ENCODE peak calls at places on chromosomes 1 and 21, in four cellular contexts. One of them, this sample, is unnamed. For H3K27me3, the result is how much of the 10 kb centered on the place peaks cover.

GRCh38 chr1:16430598-16430997 is 6.6 kb downstream of the SPATA21 start:
- DNase-seq in endodermal cell: peak
- DNase-seq in K562: peak
- DNase-seq in WERI-Rb-1: no peak
- DNase-seq in this sample: no peak

GRCh38 chr21:42425603-42425985 is 21.9 kb downstream of the UBASH3A start:
- DNase-seq in endodermal cell: no peak
- DNase-seq in K562: no peak
- DNase-seq in WERI-Rb-1: no peak
- DNase-seq in this sample: no peak

GRCh38 chr1:244104309-244105060 is 53.4 kb downstream of the ZBTB18 start:
- DNase-seq in endodermal cell: no peak
- DNase-seq in K562: no peak
- DNase-seq in WERI-Rb-1: no peak
- DNase-seq in this sample: no peak

GRCh38 chr1:179990847-179991246 is 36.2 kb downstream of the CEP350 start:
- DNase-seq in endodermal cell: no peak
- DNase-seq in K562: no peak
- DNase-seq in WERI-Rb-1: no peak
- DNase-seq in this sample: no peak

GRCh38 chr21:26027696-26028095 is 142.9 kb downstream of the APP start:
- DNase-seq in endodermal cell: no peak
- DNase-seq in K562: no peak
- DNase-seq in WERI-Rb-1: no peak
- DNase-seq in this sample: no peak

GRCh38 chr1:192878249-192878648 is 69.4 kb downstream of the RGS2 start:
- DNase-seq in endodermal cell: no peak
- DNase-seq in K562: no peak
- DNase-seq in WERI-Rb-1: no peak
- DNase-seq in this sample: no peak

GRCh38 chr1:211606914-211607751 is 28.2 kb upstream of the SLC30A1 start:
- DNase-seq in endodermal cell: no peak
- DNase-seq in K562: peak
- DNase-seq in WERI-Rb-1: no peak
- DNase-seq in this sample: no peak

GRCh38 chr1:214552174-214552608 is 789 bp upstream of the PTPN14 start:
- DNase-seq in endodermal cell: peak
- DNase-seq in K562: no peak
- DNase-seq in WERI-Rb-1: no peak
- DNase-seq in this sample: peak

GRCh38 chr1:28096210-28097099 is 8.0 kb upstream of the EYA3 start:
- DNase-seq in endodermal cell: no peak
- DNase-seq in K562: no peak
- DNase-seq in WERI-Rb-1: no peak
- DNase-seq in this sample: no peak

GRCh38 chr1:7669559-7670208 is 101.4 kb upstream of the VAMP3 start:
- DNase-seq in endodermal cell: peak
- DNase-seq in K562: peak
- DNase-seq in WERI-Rb-1: peak
- DNase-seq in this sample: peak

GRCh38 chr1:4755301-4756183 is 101.1 kb downstream of the AJAP1 start:
- DNase-seq in endodermal cell: peak
- DNase-seq in K562: no peak
- DNase-seq in WERI-Rb-1: peak
- DNase-seq in this sample: no peak

GRCh38 chr1:172431721-172432192 is 11.3 kb downstream of the C1orf105 start:
- DNase-seq in endodermal cell: peak
- DNase-seq in K562: no peak
- DNase-seq in WERI-Rb-1: no peak
- DNase-seq in this sample: no peak

GRCh38 chr1:202130816-202131522 is 8.3 kb downstream of the GPR37L1 start:
- DNase-seq in endodermal cell: no peak
- DNase-seq in K562: no peak
- DNase-seq in WERI-Rb-1: no peak
- DNase-seq in this sample: no peak

GRCh38 chr1:44802306-44803061 is 2.3 kb downstream of the PLK3 start:
- DNase-seq in endodermal cell: peak
- DNase-seq in K562: peak
- DNase-seq in WERI-Rb-1: peak
- DNase-seq in this sample: no peak

GRCh38 chr1:225635649-225636048 is 17.3 kb downstream of the ENAH start:
- DNase-seq in endodermal cell: no peak
- DNase-seq in K562: no peak
- DNase-seq in WERI-Rb-1: no peak
- DNase-seq in this sample: no peak

GRCh38 chr1:85258536-85259117 is 835 bp downstream of the C1orf52 start:
- DNase-seq in endodermal cell: no peak
- DNase-seq in K562: no peak
- DNase-seq in WERI-Rb-1: no peak
- DNase-seq in this sample: no peak

GRCh38 chr1:27138927-27139326 is 16.0 kb downstream of the SLC9A1 start:
- DNase-seq in endodermal cell: no peak
- DNase-seq in K562: no peak
- DNase-seq in WERI-Rb-1: no peak
- DNase-seq in this sample: no peak

GRCh38 chr1:223834660-223835263 is 11.0 kb downstream of the TP53BP2 start:
- DNase-seq in endodermal cell: no peak
- DNase-seq in K562: no peak
- DNase-seq in WERI-Rb-1: no peak
- DNase-seq in this sample: no peak

GRCh38 chr1:170685166-170685565 is 21.2 kb downstream of the PRRX1 start:
- DNase-seq in endodermal cell: no peak
- DNase-seq in K562: no peak
- DNase-seq in WERI-Rb-1: no peak
- DNase-seq in this sample: no peak

GRCh38 chr1:248627971-248628844 is 6.7 kb downstream of the OR2T11 start:
- DNase-seq in endodermal cell: no peak
- DNase-seq in K562: no peak
- DNase-seq in WERI-Rb-1: no peak
- DNase-seq in this sample: no peak

GRCh38 chr1:78003070-78003751 is 1.5 kb upstream of the DNAJB4 start:
- DNase-seq in endodermal cell: no peak
- DNase-seq in K562: peak
- DNase-seq in WERI-Rb-1: no peak
- DNase-seq in this sample: no peak

GRCh38 chr1:239682945-239683344 is 296.6 kb downstream of the CHRM3 start:
- DNase-seq in endodermal cell: no peak
- DNase-seq in K562: no peak
- DNase-seq in WERI-Rb-1: no peak
- DNase-seq in this sample: no peak

GRCh38 chr1:200740291-200741212 is 1.9 kb downstream of the CAMSAP2 start:
- DNase-seq in endodermal cell: no peak
- DNase-seq in K562: no peak
- DNase-seq in WERI-Rb-1: no peak
- DNase-seq in this sample: no peak

GRCh38 chr1:245797592-245798366 is 643.0 kb downstream of the KIF26B start:
- DNase-seq in endodermal cell: peak
- DNase-seq in K562: peak
- DNase-seq in WERI-Rb-1: peak
- DNase-seq in this sample: peak

GRCh38 chr1:155479205-155479604 is 83.4 kb downstream of the ASH1L start:
- DNase-seq in endodermal cell: no peak
- DNase-seq in K562: no peak
- DNase-seq in WERI-Rb-1: no peak
- DNase-seq in this sample: no peak

GRCh38 chr1:2528966-2529750 is 905 bp downstream of the HES5 start:
- DNase-seq in endodermal cell: peak
- DNase-seq in K562: peak
- DNase-seq in WERI-Rb-1: no peak
- DNase-seq in this sample: no peak

GRCh38 chr1:182739545-182739944 is 50.0 kb upstream of the NPL start:
- DNase-seq in endodermal cell: peak
- DNase-seq in K562: peak
- DNase-seq in WERI-Rb-1: no peak
- DNase-seq in this sample: no peak

GRCh38 chr1:155463865-155464264 is 98.7 kb downstream of the ASH1L start:
- DNase-seq in endodermal cell: no peak
- DNase-seq in K562: no peak
- DNase-seq in WERI-Rb-1: no peak
- DNase-seq in this sample: no peak

GRCh38 chr1:244466724-244467123 is 5.7 kb downstream of the CATSPERE start:
- DNase-seq in endodermal cell: no peak
- DNase-seq in K562: no peak
- DNase-seq in WERI-Rb-1: no peak
- DNase-seq in this sample: no peak

GRCh38 chr1:77467741-77468140 is 185.9 kb downstream of the AK5 start:
- DNase-seq in endodermal cell: no peak
- DNase-seq in K562: no peak
- DNase-seq in WERI-Rb-1: no peak
- DNase-seq in this sample: no peak

GRCh38 chr1:11888877-11889208 is 30.1 kb upstream of the NPPB start:
- DNase-seq in endodermal cell: no peak
- DNase-seq in K562: no peak
- DNase-seq in WERI-Rb-1: no peak
- DNase-seq in this sample: no peak

GRCh38 chr1:160167580-160167979 is 16.2 kb downstream of the ATP1A4 start:
- DNase-seq in endodermal cell: no peak
- DNase-seq in K562: no peak
- DNase-seq in WERI-Rb-1: no peak
- DNase-seq in this sample: no peak

GRCh38 chr1:150187560-150187931 is 37.8 kb downstream of the PLEKHO1 start:
- DNase-seq in endodermal cell: no peak
- DNase-seq in K562: no peak
- DNase-seq in WERI-Rb-1: no peak
- DNase-seq in this sample: no peak

GRCh38 chr1:33433509-33434362 is 2.8 kb upstream of the PHC2 start:
- DNase-seq in endodermal cell: no peak
- DNase-seq in K562: no peak
- DNase-seq in WERI-Rb-1: no peak
- DNase-seq in this sample: no peak

GRCh38 chr1:172991674-172992400 is 58.9 kb downstream of the TNFSF18 start:
- DNase-seq in endodermal cell: no peak
- DNase-seq in K562: no peak
- DNase-seq in WERI-Rb-1: no peak
- DNase-seq in this sample: no peak

GRCh38 chr1:201320168-201320842 is 37.0 kb downstream of the PKP1 start:
- DNase-seq in endodermal cell: no peak
- DNase-seq in K562: no peak
- DNase-seq in WERI-Rb-1: no peak
- DNase-seq in this sample: no peak

GRCh38 chr1:84698718-84699117 is 8.5 kb upstream of the SSX2IP start:
- DNase-seq in endodermal cell: no peak
- DNase-seq in K562: peak
- DNase-seq in WERI-Rb-1: no peak
- DNase-seq in this sample: no peak

GRCh38 chr1:48777219-48777895 is 666 bp upstream of the BEND5 start:
- DNase-seq in endodermal cell: peak
- DNase-seq in K562: no peak
- DNase-seq in WERI-Rb-1: peak
- DNase-seq in this sample: no peak
- H3K27me3 ChIP-seq in endodermal cell: under half
- H3K27me3 ChIP-seq in K562: under half
- H3K27me3 ChIP-seq in WERI-Rb-1: under half
- H3K27me3 ChIP-seq in this sample: under half

GRCh38 chr1:206558794-206559660 is 51.7 kb downstream of the RASSF5 start:
- DNase-seq in endodermal cell: no peak
- DNase-seq in K562: no peak
- DNase-seq in WERI-Rb-1: no peak
- DNase-seq in this sample: no peak

GRCh38 chr1:206557636-206558473 is 50.5 kb downstream of the RASSF5 start:
- DNase-seq in endodermal cell: no peak
- DNase-seq in K562: no peak
- DNase-seq in WERI-Rb-1: no peak
- DNase-seq in this sample: no peak

GRCh38 chr1:206556748-206557635 is 49.7 kb downstream of the RASSF5 start:
- DNase-seq in endodermal cell: peak
- DNase-seq in K562: peak
- DNase-seq in WERI-Rb-1: peak
- DNase-seq in this sample: no peak

GRCh38 chr1:206559661-206559995 is 52.3 kb downstream of the RASSF5 start:
- DNase-seq in endodermal cell: no peak
- DNase-seq in K562: no peak
- DNase-seq in WERI-Rb-1: peak
- DNase-seq in this sample: no peak

DNA sequence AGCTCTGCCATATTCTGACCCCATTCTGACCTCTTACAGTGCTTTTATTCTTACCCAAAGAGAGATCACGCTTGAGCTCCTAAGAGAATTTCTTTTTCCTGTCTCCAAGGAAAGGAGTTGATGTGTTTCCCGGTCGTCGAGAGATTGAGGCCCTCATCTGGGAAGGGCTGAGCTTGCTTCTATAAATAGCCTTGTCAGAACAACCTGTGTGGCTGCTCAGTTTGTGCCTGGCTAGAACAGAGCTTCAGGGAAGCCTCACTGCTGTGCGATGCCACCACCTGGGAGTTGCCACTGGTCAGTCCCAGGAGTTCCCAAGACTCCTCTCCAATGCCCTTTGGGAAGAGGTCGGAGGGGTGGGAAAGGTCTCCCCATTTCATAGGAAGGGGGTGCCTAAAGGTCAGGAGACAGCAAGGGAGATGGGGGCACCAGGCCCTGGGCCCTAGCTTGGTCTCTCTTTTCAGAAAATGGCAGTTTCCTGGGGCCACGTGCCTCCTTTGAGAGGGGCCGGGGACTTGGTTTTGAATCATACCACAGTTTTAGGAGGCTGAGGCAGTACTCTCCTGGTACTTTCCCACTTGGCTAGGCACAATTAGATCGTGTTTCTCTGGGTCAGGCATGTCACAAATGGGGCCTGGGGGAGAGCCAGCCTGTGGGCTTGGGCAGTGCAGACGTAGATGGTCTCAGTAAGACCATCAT is 52.1 kb downstream of the EIF2D start:
- DNase-seq in endodermal cell: no peak
- DNase-seq in K562: no peak
- DNase-seq in WERI-Rb-1: peak
- DNase-seq in this sample: no peak
- H3K4me3 ChIP-seq in endodermal cell: no peak
- H3K4me3 ChIP-seq in K562: peak
- H3K4me3 ChIP-seq in WERI-Rb-1: no peak
- H3K4me3 ChIP-seq in this sample: no peak

GRCh38 chr1:237029850-237030535 is 12.0 kb upstream of the RYR2 start:
- DNase-seq in endodermal cell: no peak
- DNase-seq in K562: no peak
- DNase-seq in WERI-Rb-1: no peak
- DNase-seq in this sample: no peak
- H3K27ac ChIP-seq in endodermal cell: no peak
- H3K27ac ChIP-seq in K562: no peak
- H3K27ac ChIP-seq in WERI-Rb-1: no peak
- H3K27ac ChIP-seq in this sample: no peak

GRCh38 chr1:178969226-178969987 is 56.3 kb upstream of the FAM20B start:
- DNase-seq in endodermal cell: no peak
- DNase-seq in K562: no peak
- DNase-seq in WERI-Rb-1: no peak
- DNase-seq in this sample: no peak
- H3K27me3 ChIP-seq in endodermal cell: under half
- H3K27me3 ChIP-seq in K562: under half
- H3K27me3 ChIP-seq in WERI-Rb-1: under half
- H3K27me3 ChIP-seq in this sample: under half

This sample was measured in iPS DF 6.9.